ENCODE peak calls at places on chromosomes 13 and 19, in five cellular contexts. One of them, this sample, is unnamed.

GRCh38 chr13:19769854-19770253 is 12.9 kb downstream of the PSPC1 start:
- DNase-seq in tibial nerve: no peak
- DNase-seq in activated CD4-positive, alpha-beta T cell treated with anti-CD3 and anti-CD28 coated beads, Interleukin-2, amount 10 ng/mL, durations not matched to agents 7 days and 5 days: no peak
- DNase-seq in DMS79: no peak
- DNase-seq in DMS53: peak
- DNase-seq in this sample: no peak

GRCh38 chr13:80100636-80101035 is 240.3 kb downstream of the SPRY2 start:
- DNase-seq in tibial nerve: no peak
- DNase-seq in activated CD4-positive, alpha-beta T cell treated with anti-CD3 and anti-CD28 coated beads, Interleukin-2, amount 10 ng/mL, durations not matched to agents 7 days and 5 days: no peak
- DNase-seq in DMS79: no peak
- DNase-seq in DMS53: no peak
- DNase-seq in this sample: peak

GRCh38 chr19:39370735-39371134 is 20.2 kb downstream of the PAF1 start:
- DNase-seq in activated CD4-positive, alpha-beta T cell treated with anti-CD3 and anti-CD28 coated beads, Interleukin-2, amount 10 ng/mL, durations not matched to agents 7 days and 5 days: no peak
- DNase-seq in tibial nerve: no peak
- DNase-seq in DMS79: no peak
- DNase-seq in DMS53: no peak
- DNase-seq in this sample: no peak

GRCh38 chr13:74329978-74330377 is 195.8 kb upstream of the KLF12 start:
- DNase-seq in activated CD4-positive, alpha-beta T cell treated with anti-CD3 and anti-CD28 coated beads, Interleukin-2, amount 10 ng/mL, durations not matched to agents 7 days and 5 days: no peak
- DNase-seq in DMS79: no peak
- DNase-seq in tibial nerve: no peak
- DNase-seq in DMS53: no peak
- DNase-seq in this sample: no peak

GRCh38 chr19:1558552-1558951 is 9.6 kb downstream of the MEX3D start:
- DNase-seq in tibial nerve: no peak
- DNase-seq in DMS79: no peak
- DNase-seq in activated CD4-positive, alpha-beta T cell treated with anti-CD3 and anti-CD28 coated beads, Interleukin-2, amount 10 ng/mL, durations not matched to agents 7 days and 5 days: no peak
- DNase-seq in DMS53: no peak
- DNase-seq in this sample: no peak

GRCh38 chr13:73250061-73250460 is 191.3 kb downstream of the KLF5 start:
- DNase-seq in DMS79: no peak
- DNase-seq in DMS53: no peak
- DNase-seq in tibial nerve: no peak
- DNase-seq in activated CD4-positive, alpha-beta T cell treated with anti-CD3 and anti-CD28 coated beads, Interleukin-2, amount 10 ng/mL, durations not matched to agents 7 days and 5 days: no peak
- DNase-seq in this sample: no peak

GRCh38 chr13:44307255-44307654 is 66.4 kb upstream of the SERP2 start:
- DNase-seq in DMS79: no peak
- DNase-seq in DMS53: no peak
- DNase-seq in tibial nerve: no peak
- DNase-seq in activated CD4-positive, alpha-beta T cell treated with anti-CD3 and anti-CD28 coated beads, Interleukin-2, amount 10 ng/mL, durations not matched to agents 7 days and 5 days: no peak
- DNase-seq in this sample: no peak

GRCh38 chr19:44609219-44609618 is 4.1 kb upstream of the IGSF23 start:
- DNase-seq in DMS79: no peak
- DNase-seq in activated CD4-positive, alpha-beta T cell treated with anti-CD3 and anti-CD28 coated beads, Interleukin-2, amount 10 ng/mL, durations not matched to agents 7 days and 5 days: no peak
- DNase-seq in DMS53: no peak
- DNase-seq in tibial nerve: no peak
- DNase-seq in this sample: no peak

GRCh38 chr19:15154002-15154612 is 46.7 kb downstream of the NOTCH3 start:
- DNase-seq in tibial nerve: no peak
- DNase-seq in DMS53: peak
- DNase-seq in DMS79: no peak
- DNase-seq in activated CD4-positive, alpha-beta T cell treated with anti-CD3 and anti-CD28 coated beads, Interleukin-2, amount 10 ng/mL, durations not matched to agents 7 days and 5 days: peak
- DNase-seq in this sample: no peak

GRCh38 chr13:112767506-112768471 is 78.0 kb downstream of the ATP11A start:
- DNase-seq in tibial nerve: no peak
- DNase-seq in DMS53: peak
- DNase-seq in DMS79: no peak
- DNase-seq in activated CD4-positive, alpha-beta T cell treated with anti-CD3 and anti-CD28 coated beads, Interleukin-2, amount 10 ng/mL, durations not matched to agents 7 days and 5 days: no peak
- DNase-seq in this sample: no peak

GRCh38 chr13:50910483-50910805 is 853 bp downstream of the RNASEH2B start:
- DNase-seq in activated CD4-positive, alpha-beta T cell treated with anti-CD3 and anti-CD28 coated beads, Interleukin-2, amount 10 ng/mL, durations not matched to agents 7 days and 5 days: no peak
- DNase-seq in DMS53: peak
- DNase-seq in tibial nerve: no peak
- DNase-seq in DMS79: no peak
- DNase-seq in this sample: no peak

GRCh38 chr19:46746281-46746965 is at the start of gene STRN4:
- DNase-seq in DMS79: no peak
- DNase-seq in DMS53: peak
- DNase-seq in activated CD4-positive, alpha-beta T cell treated with anti-CD3 and anti-CD28 coated beads, Interleukin-2, amount 10 ng/mL, durations not matched to agents 7 days and 5 days: peak
- DNase-seq in tibial nerve: no peak
- DNase-seq in this sample: no peak